ENCODE peak calls at places on chromosome 6, in nine cellular contexts. One of them, this sample, is unnamed.

GRCh38 chr6:163030980-163031379 is 303.2 kb downstream of the PACRG start:
- DNase-seq in A549: no peak
- DNase-seq in ovary: no peak
- DNase-seq in testis: no peak
- DNase-seq in tibial nerve: no peak
- DNase-seq in uterus: no peak
- DNase-seq in IMR-90: no peak
- DNase-seq in body of pancreas: no peak
- DNase-seq in heart left ventricle: no peak
- DNase-seq in this sample: no peak

GRCh38 chr6:119312875-119313338 is 36.7 kb downstream of the MAN1A1 start:
- DNase-seq in A549: no peak
- DNase-seq in ovary: no peak
- DNase-seq in testis: no peak
- DNase-seq in tibial nerve: no peak
- DNase-seq in uterus: no peak
- DNase-seq in IMR-90: no peak
- DNase-seq in body of pancreas: no peak
- DNase-seq in heart left ventricle: no peak
- DNase-seq in this sample: no peak

GRCh38 chr6:155121699-155122098 is 126.6 kb downstream of the TIAM2 start:
- DNase-seq in A549: no peak
- DNase-seq in ovary: no peak
- DNase-seq in testis: no peak
- DNase-seq in tibial nerve: no peak
- DNase-seq in uterus: peak
- DNase-seq in IMR-90: no peak
- DNase-seq in body of pancreas: no peak
- DNase-seq in heart left ventricle: no peak
- DNase-seq in this sample: peak

GRCh38 chr6:138724015-138724414 is 49.6 kb upstream of the CCDC28A start:
- DNase-seq in A549: no peak
- DNase-seq in ovary: no peak
- DNase-seq in testis: no peak
- DNase-seq in tibial nerve: peak
- DNase-seq in uterus: no peak
- DNase-seq in IMR-90: no peak
- DNase-seq in body of pancreas: no peak
- DNase-seq in heart left ventricle: peak
- DNase-seq in this sample: peak

GRCh38 chr6:36386495-36387439 is 702 bp downstream of the ETV7 start:
- DNase-seq in A549: peak
- DNase-seq in ovary: peak
- DNase-seq in testis: peak
- DNase-seq in tibial nerve: no peak
- DNase-seq in uterus: peak
- DNase-seq in IMR-90: peak
- DNase-seq in body of pancreas: peak
- DNase-seq in heart left ventricle: no peak
- DNase-seq in this sample: no peak

GRCh38 chr6:111096246-111096645 is 8.9 kb downstream of the SLC16A10 start:
- DNase-seq in A549: no peak
- DNase-seq in ovary: no peak
- DNase-seq in testis: no peak
- DNase-seq in tibial nerve: no peak
- DNase-seq in uterus: no peak
- DNase-seq in IMR-90: no peak
- DNase-seq in body of pancreas: peak
- DNase-seq in heart left ventricle: no peak
- DNase-seq in this sample: no peak

GRCh38 chr6:157488635-157489226 is 107.7 kb downstream of the ZDHHC14 start:
- DNase-seq in A549: no peak
- DNase-seq in ovary: no peak
- DNase-seq in testis: no peak
- DNase-seq in tibial nerve: no peak
- DNase-seq in uterus: no peak
- DNase-seq in IMR-90: no peak
- DNase-seq in body of pancreas: no peak
- DNase-seq in heart left ventricle: no peak
- DNase-seq in this sample: no peak

GRCh38 chr6:167893416-167893815 is 66.7 kb downstream of the AFDN start:
- DNase-seq in A549: no peak
- DNase-seq in ovary: no peak
- DNase-seq in testis: no peak
- DNase-seq in tibial nerve: no peak
- DNase-seq in uterus: no peak
- DNase-seq in IMR-90: peak
- DNase-seq in body of pancreas: no peak
- DNase-seq in heart left ventricle: no peak
- DNase-seq in this sample: no peak

GRCh38 chr6:33699739-33700138 is 11.8 kb downstream of the UQCC2 start:
- DNase-seq in A549: no peak
- DNase-seq in ovary: no peak
- DNase-seq in testis: no peak
- DNase-seq in tibial nerve: no peak
- DNase-seq in uterus: no peak
- DNase-seq in IMR-90: no peak
- DNase-seq in body of pancreas: no peak
- DNase-seq in heart left ventricle: peak
- DNase-seq in this sample: no peak

GRCh38 chr6:142892254-142893021 is 52.5 kb downstream of the HIVEP2 start:
- DNase-seq in A549: no peak
- DNase-seq in ovary: no peak
- DNase-seq in testis: no peak
- DNase-seq in tibial nerve: no peak
- DNase-seq in uterus: no peak
- DNase-seq in IMR-90: no peak
- DNase-seq in body of pancreas: no peak
- DNase-seq in heart left ventricle: no peak
- DNase-seq in this sample: no peak

GRCh38 chr6:89670935-89671565 is 32.5 kb upstream of the LYRM2 start:
- DNase-seq in A549: no peak
- DNase-seq in ovary: no peak
- DNase-seq in testis: no peak
- DNase-seq in tibial nerve: no peak
- DNase-seq in uterus: no peak
- DNase-seq in IMR-90: no peak
- DNase-seq in body of pancreas: no peak
- DNase-seq in heart left ventricle: no peak
- DNase-seq in this sample: no peak

GRCh38 chr6:398065-398464 is 6.5 kb downstream of the IRF4 start:
- DNase-seq in A549: no peak
- DNase-seq in ovary: no peak
- DNase-seq in testis: no peak
- DNase-seq in tibial nerve: no peak
- DNase-seq in uterus: no peak
- DNase-seq in IMR-90: no peak
- DNase-seq in body of pancreas: no peak
- DNase-seq in heart left ventricle: no peak
- DNase-seq in this sample: no peak

GRCh38 chr6:397056-397455 is 5.5 kb downstream of the IRF4 start:
- DNase-seq in A549: no peak
- DNase-seq in ovary: no peak
- DNase-seq in testis: no peak
- DNase-seq in tibial nerve: no peak
- DNase-seq in uterus: no peak
- DNase-seq in IMR-90: no peak
- DNase-seq in body of pancreas: no peak
- DNase-seq in heart left ventricle: no peak
- DNase-seq in this sample: no peak

GRCh38 chr6:398558-399078 is 7.1 kb downstream of the IRF4 start:
- DNase-seq in A549: no peak
- DNase-seq in ovary: no peak
- DNase-seq in testis: no peak
- DNase-seq in tibial nerve: no peak
- DNase-seq in uterus: no peak
- DNase-seq in IMR-90: no peak
- DNase-seq in body of pancreas: no peak
- DNase-seq in heart left ventricle: no peak
- DNase-seq in this sample: no peak

GRCh38 chr6:396126-396520 is 4.6 kb downstream of the IRF4 start:
- DNase-seq in A549: no peak
- DNase-seq in ovary: no peak
- DNase-seq in testis: no peak
- DNase-seq in tibial nerve: no peak
- DNase-seq in uterus: no peak
- DNase-seq in IMR-90: no peak
- DNase-seq in body of pancreas: no peak
- DNase-seq in heart left ventricle: no peak
- DNase-seq in this sample: no peak

DNA sequence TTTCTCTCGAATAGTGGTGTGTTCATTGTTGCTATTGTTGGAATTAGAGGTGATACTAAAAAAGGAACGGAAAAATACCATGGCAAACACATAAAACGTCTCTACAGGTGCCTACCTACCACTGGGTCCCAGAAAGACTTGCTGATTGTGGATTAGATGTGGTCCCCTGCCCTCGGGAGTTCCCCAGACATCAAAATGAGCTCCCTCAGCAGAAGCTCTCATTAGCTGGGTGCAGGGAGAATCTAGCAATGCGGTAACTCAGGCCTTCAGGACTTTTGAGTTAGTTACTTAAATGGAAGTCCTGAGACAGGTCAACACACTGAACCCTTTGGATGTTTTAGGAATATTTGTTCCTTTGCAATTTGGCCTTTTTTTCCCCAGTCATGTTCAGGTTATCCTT is 6.1 kb downstream of the IRF4 start:
- DNase-seq in A549: no peak
- DNase-seq in ovary: no peak
- DNase-seq in testis: no peak
- DNase-seq in tibial nerve: no peak
- DNase-seq in uterus: no peak
- DNase-seq in IMR-90: no peak
- DNase-seq in body of pancreas: no peak
- DNase-seq in heart left ventricle: no peak
- DNase-seq in this sample: no peak
- TF ChIP-seq POLR2A in A549: no peak
- TF ChIP-seq POLR2A in ovary: no peak
- TF ChIP-seq POLR2A in testis: no peak
- TF ChIP-seq POLR2A in tibial nerve: no peak
- TF ChIP-seq POLR2A in uterus: no peak
- TF ChIP-seq POLR2A in IMR-90: no peak
- TF ChIP-seq POLR2A in body of pancreas: no peak
- TF ChIP-seq POLR2A in heart left ventricle: no peak
- TF ChIP-seq POLR2A in this sample: no peak

GRCh38 chr6:152423216-152424103 is 213.7 kb downstream of the SYNE1 start:
- DNase-seq in A549: no peak
- DNase-seq in ovary: no peak
- DNase-seq in testis: no peak
- DNase-seq in tibial nerve: no peak
- DNase-seq in uterus: no peak
- DNase-seq in IMR-90: no peak
- DNase-seq in body of pancreas: no peak
- DNase-seq in heart left ventricle: no peak
- DNase-seq in this sample: no peak
- TF ChIP-seq CTCF in A549: no peak
- TF ChIP-seq CTCF in ovary: no peak
- TF ChIP-seq CTCF in testis: peak
- TF ChIP-seq CTCF in tibial nerve: no peak
- TF ChIP-seq CTCF in uterus: no peak
- TF ChIP-seq CTCF in IMR-90: peak
- TF ChIP-seq CTCF in body of pancreas: no peak
- TF ChIP-seq CTCF in heart left ventricle: no peak
- TF ChIP-seq CTCF in this sample: no peak

GRCh38 chr6:37433657-37434271 is 743 bp downstream of the CMTR1 start:
- DNase-seq in A549: no peak
- DNase-seq in ovary: no peak
- DNase-seq in testis: peak
- DNase-seq in tibial nerve: no peak
- DNase-seq in uterus: no peak
- DNase-seq in IMR-90: peak
- DNase-seq in body of pancreas: peak
- DNase-seq in heart left ventricle: peak
- DNase-seq in this sample: peak
- H3K4me3 ChIP-seq in A549: peak
- H3K4me3 ChIP-seq in ovary: peak
- H3K4me3 ChIP-seq in testis: peak
- H3K4me3 ChIP-seq in tibial nerve: peak
- H3K4me3 ChIP-seq in uterus: peak
- H3K4me3 ChIP-seq in IMR-90: peak
- H3K4me3 ChIP-seq in body of pancreas: peak
- H3K4me3 ChIP-seq in heart left ventricle: peak
- H3K4me3 ChIP-seq in this sample: peak

GRCh38 chr6:6891949-6892461 is 215.8 kb upstream of the RREB1 start:
- DNase-seq in A549: no peak
- DNase-seq in ovary: no peak
- DNase-seq in testis: no peak
- DNase-seq in tibial nerve: no peak
- DNase-seq in uterus: no peak
- DNase-seq in IMR-90: no peak
- DNase-seq in body of pancreas: no peak
- DNase-seq in heart left ventricle: no peak
- DNase-seq in this sample: no peak
- TF ChIP-seq POLR2A in A549: no peak
- TF ChIP-seq POLR2A in ovary: no peak
- TF ChIP-seq POLR2A in testis: no peak
- TF ChIP-seq POLR2A in tibial nerve: no peak
- TF ChIP-seq POLR2A in uterus: no peak
- TF ChIP-seq POLR2A in IMR-90: no peak
- TF ChIP-seq POLR2A in body of pancreas: no peak
- TF ChIP-seq POLR2A in heart left ventricle: no peak
- TF ChIP-seq POLR2A in this sample: no peak